ENCODE peak calls at places on chromosomes 3 and 15, in nine cellular contexts. A is ovary; I is heart right ventricle; S is tibial nerve; Z is brain microvascular endothelial cell; W is CD8-positive, alpha-beta T cell; K is left lung; V is CD8-positive, alpha-beta memory T cell; H is sigmoid colon. Q is an unnamed sample.

GRCh38 chr15:38524156-38524555 is 40.5 kb downstream of the RASGRP1 start:
- DNase-seq in A (no peak), I (no peak), S (no peak), Z (no peak), W (no peak), K (no peak), V (no peak), H (no peak), Q (no peak)

GRCh38 chr3:58577269-58577821 is at the start of gene FAM107A:
- DNase-seq in A (peak; percentile 54), I (peak; percentile 36), S (peak; percentile 58), Z (peak; percentile 45), W (no peak), K (no peak), V (no peak), H (peak; percentile 79), Q (no peak)

GRCh38 chr3:64272271-64272670 is 47.0 kb upstream of the PRICKLE2 start:
- DNase-seq in A (no peak), I (no peak), S (no peak), Z (no peak), W (no peak), K (no peak), V (no peak), H (no peak), Q (no peak)

GRCh38 chr3:17945018-17945798 is 202.8 kb upstream of the TBC1D5 start:
- DNase-seq in A (no peak), I (no peak), S (no peak), Z (no peak), W (no peak), K (no peak), V (no peak), H (no peak), Q (no peak)

GRCh38 chr15:95559875-95560394 is 770.6 kb upstream of the NR2F2 start:
- DNase-seq in A (no peak), I (no peak), S (no peak), Z (peak; percentile 98), W (no peak), K (no peak), V (no peak), H (no peak), Q (no peak)

GRCh38 chr15:80950291-80951078 is 39.1 kb downstream of the MESD start:
- DNase-seq in A (peak; percentile 11), I (no peak), S (no peak), Z (no peak), W (no peak), K (no peak), V (no peak), H (no peak), Q (no peak)

GRCh38 chr15:59245583-59245982 is 38.9 kb downstream of the LDHAL6B start:
- DNase-seq in A (no peak), I (no peak), S (no peak), Z (no peak), W (no peak), K (no peak), V (no peak), H (no peak), Q (no peak)

GRCh38 chr3:30693470-30694120 is 87.2 kb downstream of the TGFBR2 start:
- DNase-seq in A (peak; percentile 48), I (no peak), S (no peak), Z (peak; percentile 64), W (peak; percentile 52), K (no peak), V (peak; percentile 59), H (peak; percentile 72), Q (no peak)

GRCh38 chr3:194617827-194618226 is 15.4 kb downstream of the TMEM44 start:
- DNase-seq in A (no peak), I (no peak), S (no peak), Z (no peak), W (no peak), K (peak; percentile 31), V (no peak), H (no peak), Q (peak; percentile 45)

GRCh38 chr3:65963787-65964707 is 74.7 kb downstream of the MAGI1 start:
- DNase-seq in A (no peak), I (no peak), S (no peak), Z (peak; percentile 81), W (no peak), K (no peak), V (no peak), H (no peak), Q (no peak)

GRCh38 chr3:51680663-51681230 is 9.7 kb downstream of the TEX264 start:
- DNase-seq in A (no peak), I (no peak), S (no peak), Z (no peak), W (no peak), K (no peak), V (no peak), H (no peak), Q (no peak)

GRCh38 chr3:158709666-158710083 is 22.6 kb downstream of the RARRES1 start:
- DNase-seq in A (no peak), I (no peak), S (no peak), Z (peak; percentile 98), W (no peak), K (no peak), V (no peak), H (no peak), Q (no peak)

GRCh38 chr3:142888484-142889262 is at the start of gene PCOLCE2:
- DNase-seq in A (no peak), I (peak; percentile 51), S (no peak), Z (no peak), W (no peak), K (peak; percentile 88), V (no peak), H (peak; percentile 66), Q (peak; percentile 60)

GRCh38 chr15:45242289-45242688 is 9.7 kb upstream of the SLC28A2 start:
- DNase-seq in A (no peak), I (no peak), S (no peak), Z (peak; percentile 14), W (no peak), K (no peak), V (no peak), H (no peak), Q (no peak)

GRCh38 chr3:136751259-136752045 is 726 bp downstream of the STAG1 start:
- DNase-seq in A (peak; percentile 75), I (peak; percentile 81), S (peak; percentile 50), Z (peak; percentile 70), W (peak; percentile 64), K (peak; percentile 93), V (peak; percentile 71), H (peak; percentile 87), Q (peak; percentile 86)

GRCh38 chr3:136752046-136752326 is 192 bp downstream of the STAG1 start:
- DNase-seq in A (no peak), I (no peak), S (no peak), Z (no peak), W (no peak), K (no peak), V (no peak), H (no peak), Q (no peak)

GRCh38 chr3:136750209-136750921 is 1.8 kb downstream of the STAG1 start:
- DNase-seq in A (no peak), I (no peak), S (no peak), Z (no peak), W (peak; percentile 8), K (no peak), V (no peak), H (no peak), Q (no peak)

GRCh38 chr3:136750922-136751258 is 1.3 kb downstream of the STAG1 start:
- DNase-seq in A (no peak), I (no peak), S (no peak), Z (no peak), W (no peak), K (no peak), V (no peak), H (no peak), Q (no peak)

GRCh38 chr3:136749106-136749505 is 3.1 kb downstream of the STAG1 start:
- DNase-seq in A (no peak), I (no peak), S (no peak), Z (no peak), W (no peak), K (no peak), V (no peak), H (no peak), Q (no peak)
- H3K27ac ChIP-seq in A (no peak overlapping the region), I (no peak overlapping the region), S (peak overlapping the region; percentile 99), Z (no peak overlapping the region), W (no peak overlapping the region), K (no peak overlapping the region), V (peak overlapping the region; percentile 3), H (peak overlapping the region; percentile 99), Q (peak overlapping the region; percentile 98)

GRCh38 chr3:36945326-36945980 is 599 bp upstream of the TRANK1 start:
- DNase-seq in A (no peak), I (no peak), S (no peak), Z (no peak), W (no peak), K (no peak), V (no peak), H (no peak), Q (no peak)
- H3K4me3 ChIP-seq in A (peak overlapping the region; percentile 64), I (no peak overlapping the region), S (peak overlapping the region; percentile 90), Z (peak overlapping the region; percentile 65), W (peak overlapping the region; percentile 82), K (peak overlapping the region; percentile 84), V (peak overlapping the region; percentile 64), H (peak overlapping the region; percentile 78), Q (peak overlapping the region; percentile 83)

GRCh38 chr3:103785537-103785936 is 1350.7 kb downstream of the ZPLD1 start:
- DNase-seq in A (no peak), I (no peak), S (no peak), Z (no peak), W (no peak), K (no peak), V (no peak), H (no peak), Q (no peak)

GRCh38 chr3:103791786-103792515 is 1357.1 kb downstream of the ZPLD1 start:
- DNase-seq in A (no peak), I (no peak), S (no peak), Z (no peak), W (no peak), K (no peak), V (no peak), H (no peak), Q (no peak)

GRCh38 chr3:103786296-103786695 is 1351.5 kb downstream of the ZPLD1 start:
- DNase-seq in A (no peak), I (no peak), S (no peak), Z (no peak), W (no peak), K (no peak), V (no peak), H (no peak), Q (no peak)

GRCh38 chr3:103787879-103788278 is 1353.1 kb downstream of the ZPLD1 start:
- DNase-seq in A (no peak), I (no peak), S (no peak), Z (no peak), W (no peak), K (no peak), V (no peak), H (no peak), Q (no peak)

GRCh38 chr3:103787164-103787871 is 1352.5 kb downstream of the ZPLD1 start:
- DNase-seq in A (no peak), I (no peak), S (no peak), Z (no peak), W (no peak), K (no peak), V (no peak), H (no peak), Q (no peak)
- H3K27ac ChIP-seq in A (no peak overlapping the region), I (no peak overlapping the region), S (no peak overlapping the region), Z (no peak overlapping the region), W (no peak overlapping the region), K (peak overlapping the region; percentile 57), V (no peak overlapping the region), H (no peak overlapping the region), Q (peak overlapping the region; percentile 47)

DNA sequence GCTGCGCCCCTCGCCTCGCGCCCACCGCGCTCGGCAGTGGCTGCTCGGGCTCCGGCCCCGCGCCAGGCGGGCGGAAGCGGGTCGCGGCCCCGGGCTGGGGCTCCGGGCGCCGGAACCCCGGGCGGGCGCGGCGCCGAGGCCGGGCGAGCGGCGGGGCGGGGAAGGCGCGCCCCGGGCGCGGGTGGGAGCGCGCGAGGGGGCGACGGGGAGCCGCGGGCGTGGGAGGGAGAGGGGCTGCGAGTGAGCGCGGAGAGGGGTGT is 467 bp upstream of the IGF2BP2 start:
- DNase-seq in A (no peak), I (no peak), S (no peak), Z (no peak), W (no peak), K (no peak), V (no peak), H (no peak), Q (no peak)
- H3K4me3 ChIP-seq in A (peak overlapping the region; percentile 56), I (peak overlapping the region; percentile 61), S (peak overlapping the region; percentile 73), Z (peak overlapping the region; percentile 89), W (peak overlapping the region; percentile 45), K (peak overlapping the region; percentile 71), V (no peak overlapping the region), H (peak overlapping the region; percentile 62), Q (peak overlapping the region; percentile 73)

Q was measured in psoas muscle.